ENCODE peak calls at places on chromosomes 4 and X, in ten cellular contexts. P, L, J, X, U, I, A, V, D and C are unnamed samples.

GRCh38 chr4:149972407-149972806 is 105.8 kb upstream of the DCLK2 start:
- DNase-seq in A (no peak), I (no peak), P (no peak), X (no peak), D (no peak), J (no peak), U (no peak), L (no peak), V (no peak), C (no peak)

GRCh38 chr4:166045457-166045856 is 172.4 kb downstream of the TLL1 start:
- DNase-seq in L (no peak), X (no peak), P (no peak), I (no peak), J (no peak), D (no peak), U (no peak), A (peak), V (no peak), C (no peak)

GRCh38 chrX:20059467-20060128 is 57.1 kb downstream of the MAP7D2 start:
- DNase-seq in X (no peak), U (no peak), L (no peak), I (no peak), P (no peak), D (no peak), A (no peak), V (no peak), J (no peak), C (no peak)

GRCh38 chr4:24970635-24971034 is 57.8 kb upstream of the CCDC149 start:
- DNase-seq in V (no peak), J (no peak), A (no peak), X (no peak), U (no peak), D (no peak), L (no peak), I (no peak), P (no peak), C (no peak)

GRCh38 chrX:153692611-153693156 is 5.0 kb downstream of the SLC6A8 start:
- DNase-seq in D (no peak), P (no peak), U (no peak), J (no peak), L (no peak), I (no peak), A (no peak), V (no peak), X (no peak), C (no peak)

GRCh38 chrX:110741213-110741796 is 54.3 kb downstream of the CHRDL1 start:
- DNase-seq in V (no peak), U (no peak), X (no peak), D (no peak), A (no peak), P (no peak), I (no peak), L (no peak), J (no peak), C (no peak)

GRCh38 chr4:42644897-42645296 is 12.0 kb downstream of the ATP8A1 start:
- DNase-seq in U (no peak), L (no peak), A (no peak), J (no peak), I (no peak), V (no peak), P (no peak), D (no peak), X (no peak), C (no peak)

GRCh38 chrX:139196890-139197289 is 333.6 kb upstream of the F9 start:
- DNase-seq in D (no peak), V (no peak), P (no peak), J (no peak), I (no peak), L (no peak), A (no peak), X (no peak), U (no peak), C (no peak)

GRCh38 chrX:6226053-6226645 is 2.5 kb downstream of the NLGN4X start:
- DNase-seq in U (no peak), V (no peak), A (no peak), X (no peak), J (no peak), I (no peak), L (no peak), P (no peak), D (no peak), C (no peak)

GRCh38 chr4:98601719-98602118 is 56.7 kb downstream of the TSPAN5 start:
- DNase-seq in J (no peak), I (no peak), L (no peak), A (no peak), P (no peak), X (no peak), V (no peak), D (no peak), U (no peak), C (no peak)

GRCh38 chr4:108144451-108144850 is 24.3 kb downstream of the LEF1 start:
- DNase-seq in D (no peak), P (no peak), L (no peak), V (no peak), U (no peak), X (no peak), I (no peak), J (no peak), A (no peak), C (no peak)

GRCh38 chrX:154308108-154308946 is 12.7 kb downstream of the TKTL1 start:
- DNase-seq in X (peak), A (no peak), U (peak), L (peak), I (peak), J (peak), V (peak), P (peak), D (peak), C (peak)

GRCh38 chrX:46580613-46581012 is 7.0 kb downstream of the CHST7 start:
- DNase-seq in V (no peak), J (no peak), X (no peak), I (no peak), U (no peak), D (no peak), L (no peak), A (no peak), P (no peak), C (no peak)

GRCh38 chr4:185830263-185830994 is 18.4 kb upstream of the SORBS2 start:
- DNase-seq in V (no peak), A (no peak), J (no peak), X (no peak), L (no peak), P (no peak), U (no peak), D (no peak), I (no peak), C (no peak)

GRCh38 chr4:113435893-113436292 is 325.6 kb downstream of the CAMK2D start:
- DNase-seq in L (no peak), P (no peak), D (no peak), A (no peak), I (no peak), V (peak), X (no peak), J (peak), U (peak), C (peak)

GRCh38 chr4:108172231-108172779 is 3.6 kb upstream of the LEF1 start:
- DNase-seq in D (no peak), A (no peak), L (peak), U (no peak), J (no peak), P (no peak), I (no peak), V (no peak), X (no peak), C (no peak)

GRCh38 chrX:150034788-150035187 is 96.5 kb upstream of the EOLA2 start:
- DNase-seq in I (no peak), V (no peak), A (no peak), U (no peak), D (no peak), X (no peak), P (no peak), J (no peak), L (no peak), C (no peak)

GRCh38 chr4:10085386-10085785 is 31.2 kb downstream of the WDR1 start:
- DNase-seq in V (no peak), A (no peak), X (no peak), I (no peak), D (no peak), P (peak), J (no peak), L (peak), U (peak), C (no peak)

GRCh38 chrX:68383540-68383939 is 49.8 kb downstream of the OPHN1 start:
- DNase-seq in A (no peak), X (no peak), V (no peak), I (no peak), D (no peak), U (no peak), P (no peak), J (no peak), L (no peak), C (no peak)

GRCh38 chr4:17578482-17578891 is 1.5 kb downstream of the LAP3 start:
- DNase-seq in J (no peak), I (no peak), A (peak), U (no peak), D (no peak), V (no peak), P (no peak), X (no peak), L (no peak), C (no peak)

GRCh38 chr4:181289203-181289602 is 954.0 kb upstream of the TENM3 start:
- DNase-seq in X (no peak), D (no peak), I (no peak), P (no peak), V (no peak), J (no peak), A (no peak), U (no peak), L (no peak), C (no peak)

DNA sequence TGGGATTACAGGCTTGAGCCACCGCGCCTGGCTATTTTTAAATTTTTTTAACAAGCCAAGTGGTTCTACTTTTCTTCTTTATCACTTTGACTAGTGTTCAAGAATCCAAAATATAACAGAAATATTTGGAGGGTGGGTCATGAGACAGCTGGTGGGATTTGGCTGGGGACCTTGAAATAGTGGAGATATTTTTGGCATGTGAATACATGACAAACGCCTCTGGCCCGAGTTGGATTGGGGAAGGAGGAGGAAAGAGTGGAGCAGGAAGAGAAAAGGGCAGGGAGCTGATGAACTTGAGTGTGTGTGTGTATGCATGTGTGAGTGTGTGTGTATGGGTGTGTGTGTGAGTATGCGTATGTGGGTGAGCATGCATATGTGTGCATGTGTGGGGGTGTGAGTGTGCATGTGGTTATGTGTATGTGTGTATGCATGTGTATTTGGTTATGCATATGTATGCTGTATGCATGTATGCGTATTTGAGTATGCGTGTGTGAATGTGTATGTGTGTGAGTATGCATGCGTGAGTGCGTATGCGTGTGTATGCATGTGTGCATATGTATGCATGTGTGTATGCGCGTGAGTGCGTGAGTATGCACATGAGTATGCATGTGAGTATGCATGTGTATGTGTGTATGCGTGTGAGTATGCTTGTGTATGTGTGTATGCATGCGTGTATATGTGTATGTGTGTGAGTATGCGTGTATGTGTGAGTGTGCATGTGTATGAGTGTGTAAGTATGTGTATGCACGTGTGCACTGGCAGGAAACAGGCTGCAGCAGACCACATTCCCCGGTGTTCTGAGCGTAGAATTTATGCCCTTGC is 49.6 kb downstream of the JADE1 start:
- DNase-seq in L (no peak), V (no peak), A (no peak), X (no peak), P (no peak), J (no peak), D (no peak), I (no peak), U (no peak), C (no peak)
- TF ChIP-seq POLR2AphosphoS5 in L (no peak), V (no peak), A (no peak), X (no peak), P (no peak), J (no peak), D (no peak), I (no peak), U (no peak), C (no peak)

DNA sequence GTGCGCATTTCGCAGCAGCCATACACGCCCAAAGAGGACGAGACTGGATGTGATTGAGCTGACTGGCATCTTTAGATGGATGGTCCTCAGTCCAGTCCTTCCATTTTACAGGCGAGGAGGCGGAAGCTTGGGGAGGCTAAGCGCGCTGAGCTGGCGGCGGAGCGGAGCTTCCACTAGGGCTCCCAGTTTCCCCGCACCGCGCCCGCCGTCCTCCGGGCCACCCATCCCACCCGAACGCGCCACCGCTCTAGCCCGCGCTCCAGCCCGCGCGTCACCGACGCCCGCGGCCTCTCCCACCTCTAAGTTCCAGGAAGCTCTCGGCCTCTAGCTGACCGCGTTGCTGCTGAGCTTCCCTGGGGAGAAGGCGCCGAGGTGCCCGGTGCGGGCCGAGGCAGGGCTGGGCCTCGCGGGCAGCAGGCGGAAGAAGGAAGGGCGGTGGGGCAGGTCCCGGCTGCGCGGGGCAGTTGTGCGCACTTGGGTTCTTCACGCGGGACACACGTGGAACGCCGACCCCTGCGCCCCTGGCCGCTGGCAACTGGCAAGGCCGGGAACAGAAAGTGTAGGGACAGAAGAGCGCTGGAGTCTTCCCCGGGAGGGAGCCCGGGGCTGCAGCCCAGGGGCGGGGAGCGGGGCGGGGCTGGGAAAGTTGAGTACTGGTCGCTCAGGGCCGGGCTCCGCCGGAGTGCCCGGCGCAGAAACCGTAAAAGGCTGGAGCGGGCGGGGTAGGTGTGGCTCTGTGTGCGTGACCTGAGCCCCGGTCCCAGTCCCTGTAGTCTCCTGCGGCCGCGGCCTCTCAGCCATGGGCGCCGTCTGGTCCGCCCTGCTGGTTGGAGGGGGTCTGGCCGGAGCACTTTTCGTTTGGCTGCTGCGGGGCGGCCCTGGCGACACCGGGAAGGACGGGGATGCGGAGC is at the start of gene STBD1:
- DNase-seq in L (peak), I (peak), J (peak), X (peak), U (peak), V (peak), A (no peak), D (peak), P (peak), C (peak)
- TF ChIP-seq POLR2A in L (peak), I (no peak), J (peak), X (no peak), U (peak), V (peak), A (no peak), D (peak), P (peak), C (no peak)

GRCh38 chr4:93897559-93897958 is 69.0 kb downstream of the ATOH1 start:
- DNase-seq in J (peak), D (peak), A (no peak), P (no peak), L (no peak), V (no peak), U (no peak), X (no peak), I (no peak), C (no peak)
- TF ChIP-seq CTCF in J (peak), D (peak), A (peak), P (no peak), L (peak), V (no peak), U (no peak), X (peak), I (no peak), C (no peak)

GRCh38 chr4:128686810-128687209 is 122.7 kb upstream of the JADE1 start:
- DNase-seq in D (no peak), V (no peak), P (no peak), L (no peak), U (no peak), A (no peak), X (no peak), I (no peak), J (no peak), C (no peak)

GRCh38 chr4:128684031-128684430 is 125.5 kb upstream of the JADE1 start:
- DNase-seq in P (no peak), D (no peak), U (no peak), A (no peak), L (no peak), V (no peak), J (no peak), X (no peak), I (no peak), C (no peak)

GRCh38 chr4:128686032-128686465 is 123.5 kb upstream of the JADE1 start:
- DNase-seq in L (no peak), U (no peak), I (no peak), P (no peak), D (peak), A (no peak), J (no peak), V (no peak), X (no peak), C (no peak)

GRCh38 chr4:128688025-128688721 is 121.3 kb upstream of the JADE1 start:
- DNase-seq in V (no peak), I (no peak), D (no peak), L (no peak), A (no peak), P (no peak), U (no peak), J (no peak), X (no peak), C (no peak)

GRCh38 chr4:128682942-128683666 is 126.4 kb upstream of the JADE1 start:
- DNase-seq in L (no peak), A (no peak), I (no peak), U (no peak), J (no peak), V (no peak), P (no peak), D (no peak), X (no peak), C (no peak)
- TF ChIP-seq POLR2AphosphoS5 in L (no peak), A (no peak), I (no peak), U (no peak), J (no peak), V (no peak), P (no peak), D (no peak), X (no peak), C (no peak)

GRCh38 chr4:147578611-147579010 is 38.6 kb upstream of the TMEM184C start:
- DNase-seq in V (no peak), L (no peak), I (no peak), X (no peak), J (no peak), A (no peak), P (no peak), U (no peak), D (no peak), C (no peak)

GRCh38 chr4:147580396-147580795 is 36.8 kb upstream of the TMEM184C start:
- DNase-seq in J (no peak), P (no peak), X (no peak), I (no peak), A (no peak), V (no peak), U (no peak), D (no peak), L (no peak), C (no peak)

GRCh38 chr4:147581601-147582350 is 35.4 kb upstream of the TMEM184C start:
- DNase-seq in X (no peak), P (no peak), V (no peak), A (no peak), D (no peak), L (no peak), I (no peak), U (no peak), J (no peak), C (no peak)

GRCh38 chr4:147576084-147576483 is 41.1 kb upstream of the TMEM184C start:
- DNase-seq in X (no peak), D (no peak), V (no peak), A (no peak), P (no peak), J (no peak), L (no peak), I (no peak), U (no peak), C (no peak)

GRCh38 chr4:147578057-147578476 is 39.1 kb upstream of the TMEM184C start:
- DNase-seq in I (no peak), P (no peak), L (no peak), X (no peak), U (no peak), V (no peak), J (peak), A (no peak), D (peak), C (no peak)
- TF ChIP-seq POLR2A in I (no peak), P (no peak), L (no peak), X (no peak), U (no peak), V (no peak), J (no peak), A (no peak), D (no peak), C (no peak)

GRCh38 chrX:77160301-77160700 is 286.9 kb upstream of the FGF16 start:
- DNase-seq in U (no peak), P (no peak), A (no peak), X (no peak), L (no peak), V (no peak), I (no peak), D (no peak), J (no peak), C (no peak)
- TF ChIP-seq CTCF in U (no peak), P (no peak), A (peak), X (no peak), L (no peak), V (no peak), I (no peak), D (peak), J (no peak), C (no peak)

GRCh38 chr4:174157106-174157607 is 126.3 kb downstream of the FBXO8 start:
- DNase-seq in A (no peak), X (no peak), U (no peak), I (no peak), D (no peak), P (no peak), J (no peak), V (no peak), L (no peak), C (no peak)

GRCh38 chr4:174156239-174156826 is 127.1 kb downstream of the FBXO8 start:
- DNase-seq in U (no peak), X (no peak), P (no peak), L (no peak), D (peak), A (peak), V (no peak), J (peak), I (no peak), C (no peak)

GRCh38 chr4:174152717-174153466 is 130.6 kb downstream of the FBXO8 start:
- DNase-seq in A (no peak), I (no peak), D (no peak), U (no peak), V (no peak), P (no peak), J (no peak), X (no peak), L (no peak), C (no peak)

DNA sequence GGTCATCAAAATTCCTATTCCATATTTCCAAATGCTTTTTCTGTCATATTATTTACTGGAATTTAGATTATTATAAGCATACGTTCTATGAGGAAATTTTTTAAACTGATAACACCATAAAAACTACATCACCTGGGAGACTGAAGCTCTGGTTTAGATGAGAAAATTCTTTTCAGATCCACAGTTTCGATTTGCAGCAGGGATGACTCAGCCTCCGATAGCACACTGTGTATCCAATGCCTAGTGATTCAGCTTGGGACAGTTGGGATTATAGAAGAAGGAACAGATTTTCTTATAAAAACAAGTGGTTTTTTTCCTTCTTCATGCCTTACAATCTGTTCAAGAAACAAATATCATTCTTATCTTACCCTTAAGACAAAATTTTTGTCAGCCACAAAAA is 129.0 kb downstream of the FBXO8 start:
- DNase-seq in V (no peak), I (no peak), J (no peak), L (no peak), D (no peak), P (no peak), A (no peak), U (peak), X (no peak), C (no peak)
- TF ChIP-seq POLR2AphosphoS5 in V (no peak), I (no peak), J (no peak), L (peak), D (no peak), P (no peak), A (no peak), U (peak), X (no peak), C (no peak)

GRCh38 chrX:101659601-101660063 is at the start of gene ARMCX2:
- DNase-seq in V (peak), U (peak), L (peak), X (no peak), D (no peak), I (peak), P (peak), A (no peak), J (no peak), C (no peak)
- TF ChIP-seq POLR2A in V (peak), U (peak), L (peak), X (no peak), D (no peak), I (no peak), P (no peak), A (peak), J (no peak), C (peak)

GRCh38 chr4:48931459-48931858 is 24.9 kb upstream of the OCIAD2 start:
- DNase-seq in D (no peak), A (no peak), P (no peak), X (no peak), V (no peak), J (no peak), L (no peak), U (no peak), I (no peak), C (no peak)
- TF ChIP-seq CTCF in D (peak), A (no peak), P (no peak), X (no peak), V (no peak), J (no peak), L (no peak), U (no peak), I (no peak), C (no peak)